ENCODE peak calls at places on chromosomes 3 and 15, in six cellular contexts. K, E, W, D, I and A are unnamed samples.

GRCh38 chr3:12343091-12343494 is 54.2 kb downstream of the PPARG start:
- DNase-seq in K (peak; percentile 37), E (no peak), W (no peak), D (no peak), I (no peak), A (no peak)

GRCh38 chr3:179247289-179248020 is 3.5 kb downstream of the KCNMB3 start:
- DNase-seq in K (no peak), E (no peak), W (no peak), D (no peak), I (no peak), A (no peak)

GRCh38 chr3:129794319-129795201 is 99.0 kb downstream of the TMCC1 start:
- DNase-seq in K (peak; percentile 84), E (no peak), W (peak; percentile 41), D (peak; percentile 27), I (no peak), A (no peak)

GRCh38 chr3:28788571-28788970 is 439.9 kb upstream of the AZI2 start:
- DNase-seq in K (no peak), E (no peak), W (no peak), D (no peak), I (no peak), A (no peak)

GRCh38 chr3:125647318-125648014 is 52.2 kb upstream of the OSBPL11 start:
- DNase-seq in K (no peak), E (no peak), W (peak; percentile 81), D (no peak), I (no peak), A (no peak)

GRCh38 chr3:16329792-16330061 is 64.7 kb downstream of the OXNAD1 start:
- DNase-seq in K (peak; percentile 51), E (no peak), W (peak; percentile 87), D (no peak), I (no peak), A (no peak)

GRCh38 chr15:44308415-44308814 is 19.9 kb downstream of the GOLM2 start:
- DNase-seq in K (no peak), E (no peak), W (no peak), D (no peak), I (no peak), A (no peak)

GRCh38 chr3:139261754-139262632 is 81.8 kb upstream of the MRPS22 start:
- DNase-seq in K (no peak), E (no peak), W (no peak), D (no peak), I (no peak), A (no peak)

GRCh38 chr3:127158614-127159221 is 34.2 kb upstream of the PRR23E start:
- DNase-seq in K (peak; percentile 75), E (no peak), W (peak; percentile 40), D (no peak), I (no peak), A (no peak)

GRCh38 chr3:177478170-177478859 is 281.0 kb upstream of the TBL1XR1 start:
- DNase-seq in K (peak; percentile 98), E (no peak), W (peak; percentile 11), D (no peak), I (no peak), A (no peak)

GRCh38 chr15:66875588-66876422 is 173.8 kb downstream of the SMAD6 start:
- DNase-seq in K (no peak), E (no peak), W (no peak), D (no peak), I (no peak), A (no peak)

GRCh38 chr3:25532763-25533162 is 104.7 kb downstream of the RARB start:
- DNase-seq in K (no peak), E (no peak), W (no peak), D (no peak), I (no peak), A (no peak)

GRCh38 chr3:49399467-49399866 is 12.3 kb downstream of the RHOA start:
- DNase-seq in K (peak; percentile 58), E (no peak), W (no peak), D (no peak), I (no peak), A (no peak)

GRCh38 chr3:61114316-61114953 is 136.8 kb downstream of the FHIT start:
- DNase-seq in K (peak; percentile 52), E (no peak), W (no peak), D (no peak), I (no peak), A (no peak)

GRCh38 chr3:195209836-195210551 is 61.0 kb downstream of the XXYLT1 start:
- DNase-seq in K (peak; percentile 53), E (no peak), W (no peak), D (no peak), I (no peak), A (no peak)

GRCh38 chr3:42831321-42831713 is 22.1 kb downstream of the ACKR2 start:
- DNase-seq in K (peak; percentile 65), E (peak; percentile 40), W (peak; percentile 68), D (no peak), I (peak; percentile 24), A (peak; percentile 41)

GRCh38 chr15:80906159-80906775 is 83.4 kb downstream of the MESD start:
- DNase-seq in K (peak; percentile 68), E (no peak), W (peak; percentile 61), D (no peak), I (no peak), A (no peak)

GRCh38 chr15:99708563-99708962 is 24.7 kb downstream of the LYSMD4 start:
- DNase-seq in K (peak; percentile 61), E (no peak), W (no peak), D (no peak), I (no peak), A (no peak)

GRCh38 chr3:184716652-184717607 is 5.1 kb upstream of the MAGEF1 start:
- DNase-seq in K (peak; percentile 79), E (no peak), W (no peak), D (no peak), I (no peak), A (no peak)

GRCh38 chr3:131804565-131805133 is 230.2 kb downstream of the CPNE4 start:
- DNase-seq in K (peak; percentile 18), E (no peak), W (no peak), D (no peak), I (no peak), A (no peak)

GRCh38 chr3:48275292-48276027 is 34.6 kb downstream of the ZNF589 start:
- DNase-seq in K (peak; percentile 16), E (no peak), W (no peak), D (no peak), I (no peak), A (no peak)

GRCh38 chr3:112793311-112794081 is 53.2 kb downstream of the CD200R1L start:
- DNase-seq in K (no peak), E (no peak), W (peak; percentile 42), D (no peak), I (no peak), A (no peak)

GRCh38 chr3:55488398-55489055 is 1.4 kb upstream of the WNT5A start:
- DNase-seq in K (peak; percentile 90), E (no peak), W (no peak), D (peak; percentile 58), I (no peak), A (no peak)

GRCh38 chr3:67018105-67018788 is 20.1 kb downstream of the KBTBD8 start:
- DNase-seq in K (no peak), E (no peak), W (no peak), D (no peak), I (no peak), A (no peak)

GRCh38 chr3:16828815-16829214 is 55.9 kb upstream of the PLCL2 start:
- DNase-seq in K (peak; percentile 29), E (peak; percentile 21), W (no peak), D (no peak), I (peak; percentile 13), A (peak; percentile 47)

GRCh38 chr3:66639794-66640356 is 139.1 kb upstream of the LRIG1 start:
- DNase-seq in K (no peak), E (no peak), W (no peak), D (no peak), I (no peak), A (no peak)

GRCh38 chr15:22895465-22896190 is 57.2 kb downstream of the NIPA2 start:
- DNase-seq in K (peak; percentile 56), E (no peak), W (no peak), D (no peak), I (no peak), A (no peak)

GRCh38 chr3:164814106-164814505 is 264.2 kb downstream of the SI start:
- DNase-seq in K (no peak), E (no peak), W (no peak), D (no peak), I (no peak), A (no peak)

GRCh38 chr15:55991841-55992768 is 1.3 kb downstream of the NEDD4 start:
- DNase-seq in K (no peak), E (no peak), W (no peak), D (no peak), I (no peak), A (no peak)

GRCh38 chr15:60551781-60552161 is 72.8 kb upstream of the ICE2 start:
- DNase-seq in K (no peak), E (no peak), W (no peak), D (no peak), I (no peak), A (no peak)

GRCh38 chr15:55221090-55222011 is 24.6 kb upstream of the RSL24D1 start:
- DNase-seq in K (peak; percentile 70), E (no peak), W (no peak), D (no peak), I (no peak), A (no peak)